ENCODE peak calls at places on chromosomes 12 and 14, in ten cellular contexts. O is endothelial cell of umbilical vein; R is GM10248; V is CD8-positive, alpha-beta T cell; K is upper lobe of right lung; D is DND-41; I is nephron progenitor cell; E is brain microvascular endothelial cell; U is mucosa of descending colon; F is tibial nerve. L is an unnamed sample.

GRCh38 chr12:597926-598568 is 65.2 kb downstream of the NINJ2 start:
- DNase-seq in I (no peak), O (peak; percentile 91), U (no peak), V (no peak), K (no peak), R (no peak), D (no peak), E (no peak), F (no peak), L (no peak)

GRCh38 chr12:642633-643477 is 20.4 kb downstream of the NINJ2 start:
- DNase-seq in O (peak; percentile 52), R (peak; percentile 88), F (no peak), K (peak; percentile 94), D (peak; percentile 85), E (no peak), U (peak; percentile 87), V (peak; percentile 69), I (peak; percentile 75), L (peak; percentile 67)

GRCh38 chr12:108629824-108630476 is 3.7 kb downstream of the SELPLG start:
- DNase-seq in I (no peak), U (no peak), R (no peak), K (peak; percentile 78), F (no peak), O (peak; percentile 70), D (peak; percentile 64), E (peak; percentile 81), V (peak; percentile 68), L (peak; percentile 55)

GRCh38 chr12:29889737-29890136 is 106.0 kb upstream of the TMTC1 start:
- DNase-seq in U (no peak), I (peak; percentile 55), O (peak; percentile 25), R (no peak), D (peak; percentile 21), K (no peak), E (peak; percentile 20), V (no peak), F (peak; percentile 33), L (peak; percentile 60)

GRCh38 chr14:103118663-103119404 is 4.4 kb upstream of the TNFAIP2 start:
- DNase-seq in F (peak; percentile 49), V (no peak), O (no peak), K (peak; percentile 93), E (no peak), U (peak; percentile 66), R (no peak), I (no peak), D (no peak), L (no peak)

GRCh38 chr14:23522643-23523198 is 28.8 kb downstream of the ZFHX2 start:
- DNase-seq in U (no peak), E (no peak), R (no peak), D (no peak), I (no peak), K (no peak), O (no peak), V (no peak), F (no peak), L (no peak)

GRCh38 chr12:122035292-122035691 is 13.6 kb downstream of the BCL7A start:
- DNase-seq in R (no peak), V (no peak), E (no peak), O (no peak), F (no peak), U (no peak), D (no peak), I (no peak), K (peak; percentile 87), L (no peak)

GRCh38 chr12:12796171-12796570 is 10.7 kb downstream of the APOLD1 start:
- DNase-seq in U (no peak), R (no peak), E (no peak), F (no peak), I (no peak), O (no peak), V (no peak), K (no peak), D (no peak), L (no peak)

GRCh38 chr12:131122631-131123030 is 168.9 kb downstream of the ADGRD1 start:
- DNase-seq in K (no peak), E (no peak), U (no peak), I (no peak), F (no peak), V (no peak), R (no peak), O (no peak), D (no peak), L (no peak)

GRCh38 chr14:60656755-60657608 is 7.7 kb upstream of the SIX1 start:
- DNase-seq in K (peak; percentile 78), F (no peak), R (peak; percentile 83), O (peak; percentile 65), V (no peak), U (peak; percentile 62), E (no peak), I (peak; percentile 78), D (peak; percentile 36), L (peak; percentile 81)

GRCh38 chr12:42696424-42697149 is 107.0 kb upstream of the PRICKLE1 start:
- DNase-seq in V (no peak), E (peak; percentile 6), D (no peak), F (peak; percentile 84), I (no peak), O (peak; percentile 60), K (no peak), R (no peak), U (peak; percentile 36), L (no peak)

GRCh38 chr12:131046813-131047788 is 93.4 kb downstream of the ADGRD1 start:
- DNase-seq in U (no peak), O (no peak), E (no peak), D (no peak), R (peak; percentile 47), I (no peak), K (peak; percentile 68), F (no peak), V (no peak), L (no peak)

GRCh38 chr14:70886421-70887206 is 20.6 kb upstream of the PCNX1 start:
- DNase-seq in U (peak; percentile 32), O (no peak), F (no peak), R (no peak), V (peak; percentile 23), I (no peak), K (no peak), E (no peak), D (peak; percentile 82), L (no peak)

GRCh38 chr14:105163040-105163742 is 5.4 kb downstream of the JAG2 start:
- DNase-seq in K (no peak), R (no peak), V (no peak), D (no peak), F (no peak), U (no peak), I (no peak), O (no peak), E (no peak), L (no peak)

GRCh38 chr12:108616941-108617858 is 16.5 kb downstream of the SELPLG start:
- DNase-seq in V (peak; percentile 75), U (no peak), K (peak; percentile 68), D (peak; percentile 88), F (no peak), O (no peak), E (peak; percentile 37), R (peak; percentile 91), I (no peak), L (no peak)

GRCh38 chr12:6541371-6542165 is 7.3 kb downstream of the GAPDH start:
- DNase-seq in U (peak; percentile 55), E (no peak), R (no peak), K (no peak), D (no peak), F (no peak), I (no peak), V (no peak), O (no peak), L (no peak)

GRCh38 chr12:106080111-106080732 is 58.5 kb downstream of the NUAK1 start:
- DNase-seq in E (peak; percentile 71), R (no peak), F (no peak), D (no peak), V (no peak), O (peak; percentile 65), K (no peak), U (no peak), I (no peak), L (no peak)

DNA sequence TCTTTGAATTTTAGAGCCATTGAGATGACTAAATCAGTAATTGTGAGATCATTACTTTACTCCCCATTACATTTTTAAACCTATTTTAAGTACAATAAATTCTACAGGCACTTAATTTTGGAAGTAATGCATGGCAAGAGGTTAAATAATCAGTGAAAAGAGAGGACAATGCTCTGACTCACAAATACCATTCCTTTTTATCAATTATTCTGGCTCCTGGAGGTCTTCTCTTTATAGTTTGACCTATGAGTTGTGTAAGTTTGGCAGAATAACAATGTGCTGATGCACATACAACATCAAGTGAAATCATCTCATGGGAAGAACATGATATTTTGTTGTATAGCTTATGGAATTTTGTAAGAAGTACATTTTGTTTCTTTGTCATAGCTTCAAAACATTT is 166.7 kb downstream of the TMTC3 start:
- DNase-seq in F (no peak), E (peak; percentile 74), V (no peak), D (no peak), I (no peak), K (no peak), O (peak; percentile 65), U (no peak), R (no peak), L (no peak)
- TF ChIP-seq CTCF in F (no peak), E (no peak), V (no peak), D (no peak), I (no peak), K (no peak), O (no peak), U (no peak), R (no peak), L (no peak)

GRCh38 chr14:77032854-77033621 is 4.5 kb upstream of the IRF2BPL start:
- DNase-seq in E (peak; percentile 91), O (peak; percentile 91), V (peak; percentile 79), R (peak; percentile 77), K (peak; percentile 95), D (peak; percentile 86), F (peak; percentile 89), I (peak; percentile 86), U (peak; percentile 88), L (peak; percentile 89)
- TF ChIP-seq CTCF in E (peak; percentile 32), O (no peak), V (no peak), R (peak; percentile 26), K (no peak), D (no peak), F (no peak), I (no peak), U (peak; percentile 12), L (no peak)

GRCh38 chr12:110888256-110888991 is 32.0 kb downstream of the MYL2 start:
- DNase-seq in V (no peak), U (no peak), R (no peak), E (no peak), F (no peak), K (no peak), O (no peak), D (no peak), I (no peak), L (no peak)
- TF ChIP-seq CTCF in V (peak; percentile 48), U (no peak), R (no peak), E (no peak), F (no peak), K (no peak), O (no peak), D (no peak), I (no peak), L (peak; percentile 33)

GRCh38 chr12:120254809-120255208 is 10.7 kb downstream of the PXN start:
- DNase-seq in I (no peak), E (no peak), F (no peak), V (no peak), K (no peak), R (no peak), U (no peak), D (no peak), O (peak; percentile 90), L (no peak)
- TF ChIP-seq CTCF in I (no peak), E (peak; percentile 18), F (no peak), V (no peak), K (peak; percentile 12), R (no peak), U (no peak), D (peak; percentile 13), O (peak; percentile 59), L (no peak)

L was measured in glutamatergic neuron.